ENCODE peak calls at places on chromosomes 12 and 14, in nine cellular contexts. W is A673, A is IMR-90, T is endodermal cell, E is GM23338, Y is uterus, Z is lung, F is astrocyte, P is left ventricle myocardium inferior. H is an unnamed sample.

GRCh38 chr12:92719674-92720073 is 16.9 kb downstream of the PLEKHG7 start:
- DNase-seq in Y (no peak), F (peak; percentile 53), E (no peak), Z (no peak), P (no peak), A (peak; percentile 22), W (no peak), T (no peak), H (no peak)

GRCh38 chr14:102352213-102352612 is 10.5 kb downstream of the CINP start:
- DNase-seq in F (no peak), T (no peak), Y (no peak), W (no peak), P (no peak), E (no peak), A (no peak), Z (no peak), H (no peak)

GRCh38 chr14:67359319-67359774 is 257 bp downstream of the ATP6V1D start:
- DNase-seq in W (no peak), T (no peak), F (peak; percentile 52), Z (peak; percentile 33), Y (no peak), E (peak; percentile 54), A (peak; percentile 63), P (peak; percentile 25), H (peak; percentile 61)

GRCh38 chr14:56181666-56182065 is 63.5 kb downstream of the PELI2 start:
- DNase-seq in W (no peak), Y (no peak), F (no peak), T (no peak), A (peak; percentile 36), P (no peak), Z (peak; percentile 43), E (no peak), H (peak; percentile 76)

GRCh38 chr12:89461649-89462612 is 62.7 kb downstream of the GALNT4 start:
- DNase-seq in F (peak; percentile 51), W (peak; percentile 91), T (no peak), Z (no peak), Y (no peak), P (no peak), E (peak; percentile 76), A (peak; percentile 82), H (peak; percentile 75)

GRCh38 chr12:29552324-29552927 is 54.9 kb upstream of the OVCH1 start:
- DNase-seq in W (peak; percentile 57), Y (peak; percentile 65), P (peak; percentile 62), E (peak; percentile 76), A (peak; percentile 61), T (peak; percentile 93), F (peak; percentile 20), Z (peak; percentile 57), H (peak; percentile 44)

GRCh38 chr12:106760184-106760531 is 14.3 kb upstream of the RIC8B start:
- DNase-seq in Y (no peak), F (no peak), E (peak; percentile 89), P (no peak), T (peak; percentile 86), Z (peak; percentile 67), W (peak; percentile 56), A (peak; percentile 15), H (no peak)

GRCh38 chr14:105632010-105632409 is 105.6 kb downstream of the TMEM121 start:
- DNase-seq in T (no peak), P (no peak), E (no peak), Y (no peak), Z (no peak), A (no peak), W (no peak), F (no peak), H (no peak)

GRCh38 chr14:76499399-76499798 is 123.5 kb downstream of the ESRRB start:
- DNase-seq in Y (no peak), P (no peak), T (peak; percentile 32), F (no peak), W (no peak), A (no peak), E (no peak), Z (no peak), H (no peak)

GRCh38 chr12:64446295-64446694 is 5.6 kb upstream of the TBK1 start:
- DNase-seq in Y (no peak), W (no peak), F (no peak), T (no peak), P (no peak), E (no peak), Z (no peak), A (no peak), H (no peak)

GRCh38 chr12:520119-520518 is 60.4 kb downstream of the B4GALNT3 start:
- DNase-seq in Y (no peak), E (no peak), A (no peak), W (no peak), Z (no peak), T (no peak), P (no peak), F (no peak), H (no peak)

DNA sequence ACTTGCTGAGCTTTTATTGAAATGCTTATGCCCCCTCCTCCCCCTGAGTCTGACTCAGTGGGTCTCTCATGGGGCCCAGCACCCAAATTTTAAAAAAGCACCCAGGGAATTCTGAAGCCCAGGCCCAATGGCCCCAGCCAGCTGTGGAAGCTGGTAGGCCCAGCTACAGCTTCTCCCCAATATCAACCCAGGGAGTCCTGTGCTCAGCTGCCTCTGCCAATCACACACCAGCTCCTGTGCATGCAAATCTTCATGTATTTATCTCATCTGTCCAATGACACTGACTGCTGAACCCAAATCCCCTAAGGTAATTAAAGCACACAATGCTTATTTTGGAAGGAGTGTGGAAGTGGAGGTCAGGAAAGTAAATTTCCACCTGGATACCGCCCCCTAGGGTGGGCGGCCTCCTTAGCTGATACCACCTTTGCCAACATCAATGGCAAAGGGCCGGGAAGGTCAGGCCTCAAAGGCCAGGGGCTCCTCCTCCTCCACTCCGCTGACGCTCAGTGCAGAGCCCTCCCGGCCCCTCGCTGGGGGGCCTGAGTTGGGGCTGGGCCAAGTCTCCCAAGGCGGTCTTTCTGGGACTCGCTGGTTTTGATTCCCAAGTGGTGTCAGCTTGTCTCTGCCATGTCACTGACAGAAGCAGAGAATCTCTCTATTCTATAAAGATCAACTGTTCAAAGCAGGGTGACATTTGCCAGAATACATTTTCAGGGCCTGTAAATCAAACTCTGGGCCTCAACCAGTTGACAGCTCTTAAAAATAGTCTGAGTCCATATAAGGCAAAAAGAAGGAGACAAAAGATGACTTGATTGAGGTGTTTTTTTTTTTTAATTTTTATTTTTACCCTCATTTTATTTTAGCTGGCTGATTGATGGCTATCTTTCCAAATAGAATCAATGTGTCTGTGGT is 76.0 kb downstream of the CCDC88C start:
- DNase-seq in F (no peak), T (no peak), P (no peak), W (no peak), Z (no peak), Y (no peak), E (no peak), A (no peak), H (no peak)
- H3K36me3 ChIP-seq in F (no peaks in the 10 kb centered on the region), T (peaks cover 15% of the 10 kb centered on the region), P (no peaks in the 10 kb centered on the region), W (peaks cover 8% of the 10 kb centered on the region), Z (peaks cover 23% of the 10 kb centered on the region), Y (no peaks in the 10 kb centered on the region), E (no peaks in the 10 kb centered on the region), A (no peaks in the 10 kb centered on the region), H (peaks cover 13% of the 10 kb centered on the region)

GRCh38 chr12:95790025-95790911 is at the start of gene NTN4:
- DNase-seq in T (peak; percentile 88), Z (peak; percentile 55), W (peak; percentile 15), E (peak; percentile 74), P (peak; percentile 73), F (no peak), A (peak; percentile 24), Y (peak; percentile 23), H (no peak)

GRCh38 chr12:95787274-95787814 is 3.2 kb downstream of the NTN4 start:
- DNase-seq in Y (no peak), F (no peak), A (peak; percentile 14), T (no peak), E (no peak), W (no peak), Z (no peak), P (no peak), H (no peak)

GRCh38 chr12:95789126-95790024 is 1.2 kb downstream of the NTN4 start:
- DNase-seq in Y (peak; percentile 16), E (peak; percentile 71), T (peak; percentile 87), F (no peak), Z (no peak), A (peak; percentile 13), P (peak; percentile 38), W (no peak), H (no peak)

GRCh38 chr12:95790912-95791849 is 617 bp upstream of the NTN4 start:
- DNase-seq in Z (peak; percentile 41), E (peak; percentile 75), A (peak; percentile 22), W (peak; percentile 23), P (no peak), Y (peak; percentile 24), F (no peak), T (peak; percentile 86), H (peak; percentile 50)

GRCh38 chr12:95788637-95789036 is 1.9 kb downstream of the NTN4 start:
- DNase-seq in F (peak; percentile 52), A (peak; percentile 68), E (no peak), Z (no peak), T (no peak), Y (no peak), W (no peak), P (no peak), H (peak; percentile 79)
- H3K4me3 ChIP-seq in F (peak overlapping the region; percentile 85), A (peak overlapping the region; percentile 16), E (peak overlapping the region; percentile 92), Z (no peak overlapping the region), T (peak overlapping the region; percentile 90), Y (no peak overlapping the region), W (no peak overlapping the region), P (peak overlapping the region; percentile 93), H (no peak overlapping the region)

GRCh38 chr14:77653473-77653872 is 37.0 kb upstream of the SPTLC2 start:
- DNase-seq in Z (no peak), A (no peak), P (no peak), W (no peak), Y (no peak), E (peak; percentile 64), F (no peak), T (peak; percentile 82), H (no peak)
- TF ChIP-seq CTCF in Z (no peak), A (peak; percentile 17), P (no peak), W (peak; percentile 22), Y (no peak), E (peak; percentile 51), F (no peak), T (peak; percentile 63), H (peak; percentile 2)

GRCh38 chr12:120766569-120766965 is 40.9 kb downstream of the ACADS start:
- DNase-seq in E (no peak), W (no peak), P (no peak), Y (no peak), A (no peak), Z (no peak), T (peak; percentile 29), F (no peak), H (no peak)
- H3K36me3 ChIP-seq in E (peaks cover 3% of the 10 kb centered on the region), W (peaks cover 37% of the 10 kb centered on the region), P (peaks cover 65% of the 10 kb centered on the region), Y (no peaks in the 10 kb centered on the region), A (peaks cover 49% of the 10 kb centered on the region), Z (peaks cover 48% of the 10 kb centered on the region), T (peaks cover 62% of the 10 kb centered on the region), F (peaks cover 20% of the 10 kb centered on the region), H (peaks cover 27% of the 10 kb centered on the region)

DNA sequence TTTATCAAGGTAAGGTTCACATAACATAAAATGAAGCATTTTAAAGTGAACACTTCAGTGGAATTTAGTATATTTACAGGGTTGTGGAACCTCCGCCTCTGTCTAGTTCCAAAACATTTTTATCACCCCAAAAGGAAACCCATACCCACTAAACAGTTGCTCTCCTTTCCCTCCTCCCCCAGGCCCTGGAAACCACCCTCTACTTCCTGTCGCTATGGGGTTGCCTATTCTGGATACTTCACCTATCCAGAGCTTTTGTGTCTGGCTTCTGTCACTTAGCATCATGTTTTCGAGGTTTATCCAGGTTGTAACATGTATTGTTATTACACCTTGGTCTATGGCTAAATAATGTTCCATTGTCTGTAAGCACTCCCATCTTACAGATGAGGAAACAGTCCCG is 27.7 kb upstream of the ZFP36L1 start:
- DNase-seq in P (no peak), F (no peak), E (no peak), A (no peak), W (no peak), T (no peak), Z (no peak), Y (no peak), H (no peak)
- H3K4me3 ChIP-seq in P (no peak overlapping the region), F (no peak overlapping the region), E (no peak overlapping the region), A (no peak overlapping the region), W (no peak overlapping the region), T (no peak overlapping the region), Z (no peak overlapping the region), Y (no peak overlapping the region), H (no peak overlapping the region)

H was measured in bronchial epithelial cell.